ENCODE peak calls at places on chromosomes 13 and 19, in six cellular contexts. One of them, this sample, is unnamed.

GRCh38 chr13:38951525-38952313 is 38.9 kb downstream of the STOML3 start:
- DNase-seq in NCI-H345: no peak
- DNase-seq in KBM-7: no peak
- DNase-seq in activated T-cell treated with anti-CD3 and anti-CD28 coated beads for 1 hour: no peak
- DNase-seq in transverse colon: peak
- DNase-seq in psoas muscle: no peak
- DNase-seq in this sample: peak

GRCh38 chr13:111213964-111214726 is 99.0 kb downstream of the ARHGEF7 start:
- DNase-seq in transverse colon: no peak
- DNase-seq in NCI-H345: no peak
- DNase-seq in activated T-cell treated with anti-CD3 and anti-CD28 coated beads for 1 hour: no peak
- DNase-seq in KBM-7: peak
- DNase-seq in psoas muscle: no peak
- DNase-seq in this sample: no peak

GRCh38 chr13:39263033-39263432 is 224.8 kb downstream of the NHLRC3 start:
- DNase-seq in KBM-7: peak
- DNase-seq in transverse colon: peak
- DNase-seq in NCI-H345: peak
- DNase-seq in activated T-cell treated with anti-CD3 and anti-CD28 coated beads for 1 hour: no peak
- DNase-seq in psoas muscle: peak
- DNase-seq in this sample: peak

GRCh38 chr19:51552996-51553725 is 17.9 kb upstream of the ZNF175 start:
- DNase-seq in KBM-7: peak
- DNase-seq in transverse colon: peak
- DNase-seq in psoas muscle: peak
- DNase-seq in activated T-cell treated with anti-CD3 and anti-CD28 coated beads for 1 hour: peak
- DNase-seq in NCI-H345: no peak
- DNase-seq in this sample: peak

GRCh38 chr13:98332691-98333090 is 155.6 kb upstream of the RNF113B start:
- DNase-seq in KBM-7: no peak
- DNase-seq in psoas muscle: no peak
- DNase-seq in NCI-H345: no peak
- DNase-seq in transverse colon: no peak
- DNase-seq in activated T-cell treated with anti-CD3 and anti-CD28 coated beads for 1 hour: no peak
- DNase-seq in this sample: no peak

GRCh38 chr19:35710784-35711723 is 6.7 kb downstream of the ZBTB32 start:
- DNase-seq in NCI-H345: no peak
- DNase-seq in activated T-cell treated with anti-CD3 and anti-CD28 coated beads for 1 hour: no peak
- DNase-seq in transverse colon: no peak
- DNase-seq in psoas muscle: no peak
- DNase-seq in KBM-7: no peak
- DNase-seq in this sample: peak

GRCh38 chr13:109389456-109389855 is 396.9 kb downstream of the IRS2 start:
- DNase-seq in NCI-H345: no peak
- DNase-seq in activated T-cell treated with anti-CD3 and anti-CD28 coated beads for 1 hour: no peak
- DNase-seq in KBM-7: no peak
- DNase-seq in psoas muscle: no peak
- DNase-seq in transverse colon: no peak
- DNase-seq in this sample: no peak

GRCh38 chr19:11659612-11660011 is 62.3 kb downstream of the ZNF627 start:
- DNase-seq in NCI-H345: no peak
- DNase-seq in KBM-7: peak
- DNase-seq in psoas muscle: no peak
- DNase-seq in activated T-cell treated with anti-CD3 and anti-CD28 coated beads for 1 hour: no peak
- DNase-seq in transverse colon: no peak
- DNase-seq in this sample: no peak

GRCh38 chr19:48330012-48330681 is 4.8 kb downstream of the EMP3 start:
- DNase-seq in psoas muscle: peak
- DNase-seq in KBM-7: peak
- DNase-seq in transverse colon: peak
- DNase-seq in NCI-H345: peak
- DNase-seq in activated T-cell treated with anti-CD3 and anti-CD28 coated beads for 1 hour: peak
- DNase-seq in this sample: peak

GRCh38 chr13:98504029-98504351 is 72.9 kb downstream of the STK24 start:
- DNase-seq in activated T-cell treated with anti-CD3 and anti-CD28 coated beads for 1 hour: no peak
- DNase-seq in transverse colon: no peak
- DNase-seq in KBM-7: no peak
- DNase-seq in psoas muscle: no peak
- DNase-seq in NCI-H345: no peak
- DNase-seq in this sample: no peak

GRCh38 chr19:17767559-17767958 is 16.3 kb downstream of the FCHO1 start:
- DNase-seq in KBM-7: no peak
- DNase-seq in activated T-cell treated with anti-CD3 and anti-CD28 coated beads for 1 hour: no peak
- DNase-seq in psoas muscle: no peak
- DNase-seq in NCI-H345: no peak
- DNase-seq in transverse colon: no peak
- DNase-seq in this sample: no peak

GRCh38 chr19:45607071-45608029 is 5.3 kb upstream of the GPR4 start:
- DNase-seq in activated T-cell treated with anti-CD3 and anti-CD28 coated beads for 1 hour: peak
- DNase-seq in psoas muscle: peak
- DNase-seq in NCI-H345: peak
- DNase-seq in transverse colon: peak
- DNase-seq in KBM-7: peak
- DNase-seq in this sample: peak

GRCh38 chr13:24254151-24254810 is 55.1 kb upstream of the C1QTNF9 start:
- DNase-seq in activated T-cell treated with anti-CD3 and anti-CD28 coated beads for 1 hour: peak
- DNase-seq in KBM-7: no peak
- DNase-seq in NCI-H345: no peak
- DNase-seq in psoas muscle: no peak
- DNase-seq in transverse colon: no peak
- DNase-seq in this sample: peak

GRCh38 chr19:57759096-57759495 is 10.4 kb upstream of the ZNF586 start:
- DNase-seq in NCI-H345: no peak
- DNase-seq in transverse colon: no peak
- DNase-seq in KBM-7: no peak
- DNase-seq in psoas muscle: no peak
- DNase-seq in activated T-cell treated with anti-CD3 and anti-CD28 coated beads for 1 hour: no peak
- DNase-seq in this sample: no peak

GRCh38 chr19:960601-960938 is 23.6 kb upstream of the WDR18 start:
- DNase-seq in activated T-cell treated with anti-CD3 and anti-CD28 coated beads for 1 hour: no peak
- DNase-seq in KBM-7: no peak
- DNase-seq in NCI-H345: no peak
- DNase-seq in psoas muscle: no peak
- DNase-seq in transverse colon: no peak
- DNase-seq in this sample: no peak

GRCh38 chr19:58544591-58545285 is 874 bp downstream of the TRIM28 start:
- DNase-seq in psoas muscle: no peak
- DNase-seq in transverse colon: no peak
- DNase-seq in activated T-cell treated with anti-CD3 and anti-CD28 coated beads for 1 hour: peak
- DNase-seq in NCI-H345: no peak
- DNase-seq in KBM-7: no peak
- DNase-seq in this sample: peak

GRCh38 chr19:18157465-18158063 is 4.6 kb downstream of the PIK3R2 start:
- DNase-seq in KBM-7: no peak
- DNase-seq in activated T-cell treated with anti-CD3 and anti-CD28 coated beads for 1 hour: no peak
- DNase-seq in transverse colon: no peak
- DNase-seq in NCI-H345: peak
- DNase-seq in psoas muscle: peak
- DNase-seq in this sample: no peak

GRCh38 chr19:7680606-7681335 is at the start of gene TRAPPC5:
- DNase-seq in psoas muscle: peak
- DNase-seq in NCI-H345: peak
- DNase-seq in transverse colon: peak
- DNase-seq in activated T-cell treated with anti-CD3 and anti-CD28 coated beads for 1 hour: peak
- DNase-seq in KBM-7: peak
- DNase-seq in this sample: peak

GRCh38 chr19:53037101-53038097 is 7.1 kb upstream of the ERVV-2 start:
- DNase-seq in psoas muscle: no peak
- DNase-seq in activated T-cell treated with anti-CD3 and anti-CD28 coated beads for 1 hour: no peak
- DNase-seq in NCI-H345: no peak
- DNase-seq in KBM-7: no peak
- DNase-seq in transverse colon: no peak
- DNase-seq in this sample: peak

GRCh38 chr19:55047951-55048350 is 9.9 kb upstream of the GP6 start:
- DNase-seq in transverse colon: no peak
- DNase-seq in NCI-H345: no peak
- DNase-seq in psoas muscle: no peak
- DNase-seq in KBM-7: no peak
- DNase-seq in activated T-cell treated with anti-CD3 and anti-CD28 coated beads for 1 hour: no peak
- DNase-seq in this sample: no peak

GRCh38 chr19:8004723-8005513 is 523 bp downstream of the ELAVL1 start:
- DNase-seq in activated T-cell treated with anti-CD3 and anti-CD28 coated beads for 1 hour: no peak
- DNase-seq in KBM-7: peak
- DNase-seq in psoas muscle: no peak
- DNase-seq in transverse colon: no peak
- DNase-seq in NCI-H345: peak
- DNase-seq in this sample: peak

GRCh38 chr19:14985133-14985532 is 5.5 kb upstream of the SLC1A6 start:
- DNase-seq in psoas muscle: no peak
- DNase-seq in transverse colon: no peak
- DNase-seq in activated T-cell treated with anti-CD3 and anti-CD28 coated beads for 1 hour: no peak
- DNase-seq in NCI-H345: no peak
- DNase-seq in KBM-7: no peak
- DNase-seq in this sample: peak

GRCh38 chr19:13834308-13834790 is 39.1 kb downstream of the ZSWIM4 start:
- DNase-seq in NCI-H345: no peak
- DNase-seq in psoas muscle: no peak
- DNase-seq in transverse colon: no peak
- DNase-seq in KBM-7: no peak
- DNase-seq in activated T-cell treated with anti-CD3 and anti-CD28 coated beads for 1 hour: no peak
- DNase-seq in this sample: no peak

GRCh38 chr13:32136716-32137115 is 105.1 kb downstream of the FRY start:
- DNase-seq in NCI-H345: peak
- DNase-seq in activated T-cell treated with anti-CD3 and anti-CD28 coated beads for 1 hour: no peak
- DNase-seq in transverse colon: no peak
- DNase-seq in KBM-7: no peak
- DNase-seq in psoas muscle: no peak
- DNase-seq in this sample: no peak